ENCODE peak calls at places on chromosomes 6 and 20, in seven cellular contexts. G is pancreas, H is HFFc6, M is choroid plexus epithelial cell, U is RWPE1, A is retinal pigment epithelial cell, L is GM12878. D is an unnamed sample.

GRCh38 chr6:17385660-17386059 is 7.7 kb upstream of the CAP2 start:
- DNase-seq in H (no peak), U (no peak), A (no peak), G (no peak), M (peak), L (no peak), D (no peak)

GRCh38 chr6:154548130-154548830 is 37.8 kb upstream of the CNKSR3 start:
- DNase-seq in L (no peak), G (peak), H (no peak), M (peak), A (no peak), U (no peak), D (no peak)

GRCh38 chr6:146990284-146990683 is 213.9 kb upstream of the STXBP5 start:
- DNase-seq in A (no peak), M (peak), H (no peak), L (no peak), G (no peak), U (no peak), D (no peak)

GRCh38 chr6:2853766-2854393 is 12.2 kb upstream of the SERPINB1 start:
- DNase-seq in A (no peak), H (peak), U (peak), L (peak), G (peak), M (peak), D (no peak)

GRCh38 chr6:119343573-119344146 is 5.9 kb downstream of the MAN1A1 start:
- DNase-seq in A (no peak), U (no peak), G (no peak), M (no peak), H (no peak), L (no peak), D (no peak)

GRCh38 chr20:62183426-62184142 is 756 bp downstream of the MTG2 start:
- DNase-seq in A (no peak), G (no peak), U (no peak), M (no peak), L (no peak), H (no peak), D (no peak)

GRCh38 chr20:53559816-53560215 is 33.8 kb downstream of the ZNF217 start:
- DNase-seq in G (no peak), U (no peak), A (no peak), M (no peak), L (no peak), H (no peak), D (no peak)

GRCh38 chr6:90296346-90297123 is at the start of gene BACH2:
- DNase-seq in M (peak), U (peak), H (peak), G (peak), L (no peak), A (peak), D (no peak)

GRCh38 chr6:22653980-22654610 is 84.7 kb downstream of the HDGFL1 start:
- DNase-seq in G (no peak), L (no peak), U (no peak), A (no peak), M (no peak), H (no peak), D (no peak)

GRCh38 chr20:588476-588875 is 21.6 kb downstream of the TCF15 start:
- DNase-seq in U (no peak), A (no peak), M (no peak), H (no peak), L (no peak), G (no peak), D (no peak)

GRCh38 chr6:56890683-56891429 is 64.1 kb upstream of the BEND6 start:
- DNase-seq in L (peak), H (peak), M (peak), U (no peak), G (no peak), A (peak), D (no peak)

GRCh38 chr6:133301739-133302138 is 60.6 kb downstream of the EYA4 start:
- DNase-seq in H (no peak), M (peak), U (no peak), A (no peak), L (no peak), G (no peak), D (no peak)

GRCh38 chr6:145814035-145814500 is 527 bp downstream of the FBXO30 start:
- DNase-seq in U (peak), L (peak), M (no peak), G (peak), A (no peak), H (peak), D (no peak)

GRCh38 chr20:23629017-23629541 is 8.7 kb downstream of the CST3 start:
- DNase-seq in A (peak), G (no peak), U (peak), M (peak), L (no peak), H (peak), D (peak)

GRCh38 chr6:35014341-35014740 is 125.3 kb downstream of the ANKS1A start:
- DNase-seq in M (no peak), H (no peak), U (no peak), L (no peak), A (peak), G (no peak), D (no peak)

GRCh38 chr6:72580281-72580940 is 41.5 kb upstream of the KCNQ5 start:
- DNase-seq in A (peak), G (peak), L (no peak), U (peak), M (peak), H (peak), D (peak)

GRCh38 chr20:31673943-31674463 is 36.3 kb downstream of the COX4I2 start:
- DNase-seq in G (no peak), A (no peak), M (no peak), H (no peak), U (no peak), L (no peak), D (no peak)

GRCh38 chr6:109984410-109984809 is 6.3 kb downstream of the GPR6 start:
- DNase-seq in A (no peak), U (no peak), G (no peak), M (no peak), L (no peak), H (no peak), D (no peak)

GRCh38 chr20:23156170-23156841 is 70.2 kb upstream of the CD93 start:
- DNase-seq in M (peak), A (peak), G (no peak), U (peak), H (peak), L (no peak), D (no peak)

GRCh38 chr20:54132612-54133433 is 41.0 kb downstream of the CYP24A1 start:
- DNase-seq in M (peak), G (no peak), A (peak), H (peak), U (peak), L (no peak), D (peak)

GRCh38 chr6:44087623-44088022 is 39.6 kb downstream of the MRPL14 start:
- DNase-seq in U (no peak), A (no peak), G (no peak), L (no peak), M (no peak), H (no peak), D (no peak)

GRCh38 chr6:107244742-107245470 is 129.6 kb upstream of the BEND3 start:
- DNase-seq in M (no peak), U (no peak), G (no peak), L (no peak), A (no peak), H (no peak), D (no peak)

GRCh38 chr20:1301031-1301529 is 27.9 kb downstream of the SDCBP2 start:
- DNase-seq in U (peak), H (peak), M (peak), A (no peak), G (no peak), L (no peak), D (no peak)

GRCh38 chr20:9515761-9516657 is 1.6 kb downstream of the LAMP5 start:
- DNase-seq in A (no peak), L (no peak), U (no peak), G (peak), H (no peak), M (no peak), D (no peak)

GRCh38 chr20:23161244-23161875 is 75.2 kb upstream of the CD93 start:
- DNase-seq in L (no peak), G (no peak), H (no peak), A (no peak), U (no peak), M (peak), D (no peak)

GRCh38 chr6:102759415-102759814 is 1365.9 kb downstream of the GRIK2 start:
- DNase-seq in G (no peak), M (peak), A (peak), L (no peak), U (no peak), H (no peak), D (no peak)

GRCh38 chr20:33663161-33664084 is 1.3 kb downstream of the C20orf144 start:
- DNase-seq in A (no peak), H (peak), M (peak), G (peak), L (no peak), U (peak), D (no peak)

GRCh38 chr6:136784271-136784664 is 8.0 kb downstream of the MAP3K5 start:
- DNase-seq in G (no peak), L (no peak), A (no peak), M (no peak), U (no peak), H (no peak), D (no peak)
- TF ChIP-seq CTCF in G (no peak), L (no peak), A (no peak), M (no peak), U (no peak), H (no peak), D (no peak)

GRCh38 chr6:101544286-101544685 is 150.8 kb downstream of the GRIK2 start:
- DNase-seq in G (no peak), M (peak), H (peak), L (no peak), A (no peak), U (peak), D (no peak)
- TF ChIP-seq CTCF in G (no peak), M (no peak), H (no peak), L (no peak), A (no peak), U (no peak), D (no peak)

GRCh38 chr6:63447134-63447533 is 125.1 kb upstream of the LOC128125822 start:
- DNase-seq in M (no peak), U (no peak), A (no peak), G (no peak), L (no peak), H (no peak), D (no peak)

GRCh38 chr6:63452117-63452516 is 120.2 kb upstream of the LOC128125822 start:
- DNase-seq in A (no peak), L (no peak), U (no peak), G (no peak), M (peak), H (no peak), D (no peak)

GRCh38 chr6:63449714-63450113 is 122.6 kb upstream of the LOC128125822 start:
- DNase-seq in H (no peak), U (no peak), L (no peak), M (no peak), A (no peak), G (no peak), D (no peak)

GRCh38 chr6:63448229-63448628 is 124.1 kb upstream of the LOC128125822 start:
- DNase-seq in H (no peak), A (no peak), L (no peak), U (no peak), G (no peak), M (peak), D (peak)

GRCh38 chr6:63451238-63451637 is 121.0 kb upstream of the LOC128125822 start:
- DNase-seq in H (no peak), U (no peak), L (no peak), G (no peak), M (no peak), A (no peak), D (no peak)
- TF ChIP-seq CTCF in H (no peak), U (no peak), L (no peak), G (no peak), M (no peak), A (no peak), D (no peak)

GRCh38 chr20:35478804-35479472 is 23.5 kb downstream of the CEP250 start:
- DNase-seq in H (no peak), A (no peak), G (no peak), U (no peak), M (peak), L (no peak), D (no peak)
- TF ChIP-seq CTCF in H (no peak), A (peak), G (no peak), U (no peak), M (peak), L (peak), D (peak)

DNA sequence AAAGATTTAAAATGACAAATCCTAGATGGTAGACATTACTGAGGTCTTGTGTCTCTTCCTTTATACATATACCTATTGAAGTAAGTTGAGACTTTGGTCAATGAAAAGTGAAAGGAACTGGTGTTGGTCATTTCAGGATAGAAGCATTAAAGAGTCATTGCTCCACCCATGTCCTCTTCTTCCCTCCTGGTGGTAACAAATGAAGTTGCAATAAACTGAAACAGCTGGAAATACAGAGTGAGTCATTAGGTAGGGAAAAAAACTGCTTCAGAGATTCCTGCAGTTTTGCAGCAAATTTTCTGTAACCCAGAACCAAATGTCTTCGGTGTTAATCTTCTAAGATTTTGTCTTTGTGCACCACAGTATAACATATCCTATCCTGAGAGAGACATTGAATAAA is 447.9 kb downstream of the EYS start:
- DNase-seq in U (peak), H (no peak), M (peak), G (no peak), L (no peak), A (no peak), D (no peak)
- TF ChIP-seq CTCF in U (no peak), H (no peak), M (peak), G (no peak), L (no peak), A (peak), D (peak)

DNA sequence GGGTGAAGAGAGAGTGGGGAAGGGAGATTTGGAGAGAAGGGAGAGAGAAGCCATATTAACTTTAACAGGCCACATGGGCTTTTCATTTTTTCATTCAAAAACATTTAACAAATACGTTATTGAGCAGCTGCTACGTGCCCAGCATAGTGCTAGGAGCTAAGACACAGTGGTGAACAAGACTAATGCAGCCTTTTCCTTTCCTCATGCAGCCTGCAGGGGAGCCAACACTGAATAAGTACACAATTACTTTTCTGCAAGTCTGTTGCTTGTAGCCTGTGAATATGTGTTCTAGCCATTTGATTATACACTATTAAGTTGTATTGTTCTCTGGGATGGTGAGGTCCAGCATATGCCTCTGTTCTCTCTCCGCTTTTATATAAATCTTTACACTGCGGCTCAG is 1.9 kb upstream of the BLOC1S5 start:
- DNase-seq in L (no peak), G (no peak), U (no peak), M (no peak), A (no peak), H (no peak), D (no peak)
- TF ChIP-seq CTCF in L (peak), G (no peak), U (no peak), M (peak), A (no peak), H (no peak), D (peak)

D was measured in epithelial cell of proximal tubule.